ENCODE peak calls at places on chromosomes 1 and 21, in nine cellular contexts. One of them, this sample, is unnamed.

GRCh38 chr1:77757616-77758015 is 2.0 kb downstream of the USP33 start:
- DNase-seq in fibroblast of the aortic adventitia: peak; percentile 84
- DNase-seq in spleen: no peak
- DNase-seq in suprapubic skin: no peak
- DNase-seq in ovary: no peak
- DNase-seq in GM12865: no peak
- DNase-seq in body of pancreas: no peak
- DNase-seq in left ventricle myocardium inferior: no peak
- DNase-seq in tibial nerve: no peak
- DNase-seq in this sample: no peak

GRCh38 chr1:219961684-219962083 is 33.3 kb upstream of the SLC30A10 start:
- DNase-seq in fibroblast of the aortic adventitia: no peak
- DNase-seq in spleen: no peak
- DNase-seq in suprapubic skin: no peak
- DNase-seq in ovary: no peak
- DNase-seq in GM12865: no peak
- DNase-seq in body of pancreas: no peak
- DNase-seq in left ventricle myocardium inferior: no peak
- DNase-seq in tibial nerve: no peak
- DNase-seq in this sample: no peak

GRCh38 chr1:81681570-81681969 is 119.2 kb upstream of the ADGRL2 start:
- DNase-seq in fibroblast of the aortic adventitia: peak; percentile 75
- DNase-seq in spleen: no peak
- DNase-seq in suprapubic skin: no peak
- DNase-seq in ovary: no peak
- DNase-seq in GM12865: peak; percentile 65
- DNase-seq in body of pancreas: peak; percentile 44
- DNase-seq in left ventricle myocardium inferior: no peak
- DNase-seq in tibial nerve: no peak
- DNase-seq in this sample: no peak

GRCh38 chr1:7389201-7389785 is 381.8 kb upstream of the VAMP3 start:
- DNase-seq in fibroblast of the aortic adventitia: peak; percentile 51
- DNase-seq in spleen: peak; percentile 77
- DNase-seq in suprapubic skin: peak; percentile 60
- DNase-seq in ovary: no peak
- DNase-seq in GM12865: no peak
- DNase-seq in body of pancreas: no peak
- DNase-seq in left ventricle myocardium inferior: peak; percentile 14
- DNase-seq in tibial nerve: no peak
- DNase-seq in this sample: peak; percentile 39

GRCh38 chr1:7110306-7110705 is 325.1 kb downstream of the CAMTA1 start:
- DNase-seq in fibroblast of the aortic adventitia: no peak
- DNase-seq in spleen: no peak
- DNase-seq in suprapubic skin: no peak
- DNase-seq in ovary: no peak
- DNase-seq in GM12865: no peak
- DNase-seq in body of pancreas: no peak
- DNase-seq in left ventricle myocardium inferior: no peak
- DNase-seq in tibial nerve: no peak
- DNase-seq in this sample: no peak

GRCh38 chr1:215730600-215730999 is 163.5 kb downstream of the KCTD3 start:
- DNase-seq in fibroblast of the aortic adventitia: no peak
- DNase-seq in spleen: no peak
- DNase-seq in suprapubic skin: no peak
- DNase-seq in ovary: no peak
- DNase-seq in GM12865: no peak
- DNase-seq in body of pancreas: no peak
- DNase-seq in left ventricle myocardium inferior: no peak
- DNase-seq in tibial nerve: no peak
- DNase-seq in this sample: no peak

GRCh38 chr1:84412316-84412942 is 14.1 kb downstream of the DNASE2B start:
- DNase-seq in fibroblast of the aortic adventitia: peak; percentile 63
- DNase-seq in spleen: no peak
- DNase-seq in suprapubic skin: no peak
- DNase-seq in ovary: no peak
- DNase-seq in GM12865: no peak
- DNase-seq in body of pancreas: no peak
- DNase-seq in left ventricle myocardium inferior: no peak
- DNase-seq in tibial nerve: no peak
- DNase-seq in this sample: peak; percentile 11

GRCh38 chr21:28704746-28705145 is 287.9 kb downstream of the LTN1 start:
- DNase-seq in fibroblast of the aortic adventitia: peak; percentile 68
- DNase-seq in spleen: no peak
- DNase-seq in suprapubic skin: no peak
- DNase-seq in ovary: no peak
- DNase-seq in GM12865: no peak
- DNase-seq in body of pancreas: no peak
- DNase-seq in left ventricle myocardium inferior: peak; percentile 50
- DNase-seq in tibial nerve: peak; percentile 6
- DNase-seq in this sample: peak; percentile 78

GRCh38 chr1:211551628-211552465 is 27.1 kb downstream of the SLC30A1 start:
- DNase-seq in fibroblast of the aortic adventitia: peak; percentile 50
- DNase-seq in spleen: no peak
- DNase-seq in suprapubic skin: peak; percentile 43
- DNase-seq in ovary: no peak
- DNase-seq in GM12865: no peak
- DNase-seq in body of pancreas: no peak
- DNase-seq in left ventricle myocardium inferior: no peak
- DNase-seq in tibial nerve: no peak
- DNase-seq in this sample: peak; percentile 4

GRCh38 chr1:12464627-12465056 is 153.4 kb downstream of the DHRS3 start:
- DNase-seq in fibroblast of the aortic adventitia: peak; percentile 98
- DNase-seq in spleen: no peak
- DNase-seq in suprapubic skin: no peak
- DNase-seq in ovary: peak; percentile 55
- DNase-seq in GM12865: no peak
- DNase-seq in body of pancreas: peak; percentile 53
- DNase-seq in left ventricle myocardium inferior: no peak
- DNase-seq in tibial nerve: no peak
- DNase-seq in this sample: peak; percentile 50

GRCh38 chr1:160748182-160748876 is 9.3 kb downstream of the SLAMF7 start:
- DNase-seq in fibroblast of the aortic adventitia: no peak
- DNase-seq in spleen: no peak
- DNase-seq in suprapubic skin: no peak
- DNase-seq in ovary: no peak
- DNase-seq in GM12865: peak; percentile 29
- DNase-seq in body of pancreas: no peak
- DNase-seq in left ventricle myocardium inferior: no peak
- DNase-seq in tibial nerve: no peak
- DNase-seq in this sample: no peak

GRCh38 chr1:2834146-2834475 is 32.6 kb upstream of the TTC34 start:
- DNase-seq in fibroblast of the aortic adventitia: no peak
- DNase-seq in spleen: no peak
- DNase-seq in suprapubic skin: no peak
- DNase-seq in ovary: no peak
- DNase-seq in GM12865: no peak
- DNase-seq in body of pancreas: no peak
- DNase-seq in left ventricle myocardium inferior: no peak
- DNase-seq in tibial nerve: no peak
- DNase-seq in this sample: no peak
- H3K4me3 ChIP-seq in fibroblast of the aortic adventitia: no peak overlapping the region
- H3K4me3 ChIP-seq in spleen: no peak overlapping the region
- H3K4me3 ChIP-seq in suprapubic skin: no peak overlapping the region
- H3K4me3 ChIP-seq in ovary: no peak overlapping the region
- H3K4me3 ChIP-seq in GM12865: no peak overlapping the region
- H3K4me3 ChIP-seq in body of pancreas: no peak overlapping the region
- H3K4me3 ChIP-seq in left ventricle myocardium inferior: no peak overlapping the region
- H3K4me3 ChIP-seq in tibial nerve: no peak overlapping the region
- H3K4me3 ChIP-seq in this sample: no peak overlapping the region

DNA sequence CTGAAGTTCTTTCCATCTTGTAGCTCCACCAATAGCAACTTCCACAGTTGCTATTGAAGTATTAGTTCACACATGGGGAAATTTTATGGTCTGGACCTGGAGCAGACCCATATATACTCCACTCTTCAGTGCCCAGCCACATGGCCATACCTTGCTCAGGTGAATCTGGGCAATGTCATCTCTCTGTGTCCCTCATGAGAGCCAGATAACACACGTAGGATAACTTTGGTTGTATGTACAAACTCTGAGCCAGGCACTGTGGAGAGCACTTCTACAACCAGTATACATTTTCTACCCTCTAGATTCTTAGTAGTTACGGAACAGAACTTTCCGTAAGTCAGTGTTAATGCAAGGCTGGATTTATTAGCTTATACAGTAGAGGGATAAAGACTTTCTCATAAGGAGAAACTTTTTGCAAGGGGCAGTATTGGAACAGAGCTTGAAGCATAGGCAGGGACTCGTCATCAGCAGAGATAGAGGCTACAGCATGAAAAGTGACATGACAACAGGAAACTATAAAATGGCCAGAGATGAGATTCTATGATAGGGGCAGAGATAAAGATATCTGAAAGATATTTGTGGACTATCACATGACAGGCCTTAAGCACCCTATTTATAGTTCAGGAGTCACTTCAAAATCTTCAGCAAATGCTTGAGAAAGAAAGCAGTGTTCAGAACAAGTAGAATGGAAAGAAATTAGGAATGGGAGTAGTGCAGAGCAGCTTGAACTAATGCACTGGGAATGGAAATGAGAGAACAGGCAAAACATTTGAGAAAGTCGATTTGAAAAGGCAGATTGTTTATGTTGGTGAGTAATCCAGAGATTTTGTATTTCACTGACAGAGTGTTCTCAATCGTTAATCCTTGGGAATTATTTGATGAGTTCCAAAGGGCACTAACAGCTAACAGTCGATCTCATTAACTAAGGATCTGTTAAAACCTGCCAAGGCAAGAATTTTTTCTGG is 481.8 kb downstream of the USP25 start:
- DNase-seq in fibroblast of the aortic adventitia: peak; percentile 35
- DNase-seq in spleen: no peak
- DNase-seq in suprapubic skin: no peak
- DNase-seq in ovary: no peak
- DNase-seq in GM12865: no peak
- DNase-seq in body of pancreas: no peak
- DNase-seq in left ventricle myocardium inferior: no peak
- DNase-seq in tibial nerve: no peak
- DNase-seq in this sample: no peak
- H3K4me3 ChIP-seq in fibroblast of the aortic adventitia: no peak overlapping the region
- H3K4me3 ChIP-seq in spleen: no peak overlapping the region
- H3K4me3 ChIP-seq in suprapubic skin: no peak overlapping the region
- H3K4me3 ChIP-seq in ovary: no peak overlapping the region
- H3K4me3 ChIP-seq in GM12865: no peak overlapping the region
- H3K4me3 ChIP-seq in body of pancreas: no peak overlapping the region
- H3K4me3 ChIP-seq in left ventricle myocardium inferior: peak overlapping the region; percentile 21
- H3K4me3 ChIP-seq in tibial nerve: no peak overlapping the region
- H3K4me3 ChIP-seq in this sample: no peak overlapping the region

DNA sequence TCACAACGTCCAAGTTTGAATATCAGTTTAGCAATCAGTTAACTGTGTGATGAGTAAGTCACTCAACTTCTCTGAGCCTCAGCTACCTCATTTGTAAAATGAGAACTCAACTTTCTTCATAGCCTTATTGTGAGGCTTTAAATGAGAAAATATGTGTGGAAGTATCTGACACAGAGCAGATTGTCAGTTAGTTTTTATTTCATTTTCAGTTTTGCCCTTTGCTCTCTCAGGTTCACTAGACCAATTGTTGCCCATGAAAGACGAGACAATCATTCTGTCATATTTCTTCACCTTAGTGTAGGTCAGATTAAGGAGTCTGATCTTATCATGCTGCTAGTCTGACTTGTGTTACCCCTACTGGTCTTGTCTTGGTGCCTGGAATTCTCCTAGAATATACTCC is 232.8 kb upstream of the PTBP2 start:
- DNase-seq in fibroblast of the aortic adventitia: no peak
- DNase-seq in spleen: no peak
- DNase-seq in suprapubic skin: no peak
- DNase-seq in ovary: no peak
- DNase-seq in GM12865: peak; percentile 21
- DNase-seq in body of pancreas: no peak
- DNase-seq in left ventricle myocardium inferior: no peak
- DNase-seq in tibial nerve: no peak
- DNase-seq in this sample: no peak
- H3K4me3 ChIP-seq in fibroblast of the aortic adventitia: no peak overlapping the region
- H3K4me3 ChIP-seq in spleen: no peak overlapping the region
- H3K4me3 ChIP-seq in suprapubic skin: no peak overlapping the region
- H3K4me3 ChIP-seq in ovary: no peak overlapping the region
- H3K4me3 ChIP-seq in GM12865: peak overlapping the region; percentile 18
- H3K4me3 ChIP-seq in body of pancreas: no peak overlapping the region
- H3K4me3 ChIP-seq in left ventricle myocardium inferior: no peak overlapping the region
- H3K4me3 ChIP-seq in tibial nerve: no peak overlapping the region
- H3K4me3 ChIP-seq in this sample: no peak overlapping the region

DNA sequence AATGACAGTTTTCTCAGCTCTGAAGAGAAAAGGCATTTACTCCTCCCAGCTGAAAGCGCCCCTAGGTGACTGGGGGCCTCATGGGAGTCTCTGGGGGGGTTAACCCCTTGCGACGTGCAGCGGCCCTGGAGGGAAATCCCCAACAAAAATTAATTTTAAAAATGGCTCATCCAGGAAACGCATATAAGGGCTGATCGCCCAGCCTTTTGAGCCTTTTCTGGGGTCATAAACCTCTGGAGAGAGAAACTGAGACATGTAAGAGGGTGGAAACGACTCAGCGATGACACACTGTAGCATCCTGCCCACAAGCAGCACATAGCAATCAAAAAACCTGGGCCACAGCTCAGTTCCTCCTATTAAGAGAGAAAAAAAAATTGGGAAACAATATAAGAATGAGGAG is 20.4 kb upstream of the HPDL start:
- DNase-seq in fibroblast of the aortic adventitia: no peak
- DNase-seq in spleen: no peak
- DNase-seq in suprapubic skin: no peak
- DNase-seq in ovary: no peak
- DNase-seq in GM12865: peak; percentile 87
- DNase-seq in body of pancreas: no peak
- DNase-seq in left ventricle myocardium inferior: no peak
- DNase-seq in tibial nerve: no peak
- DNase-seq in this sample: no peak
- H3K4me3 ChIP-seq in fibroblast of the aortic adventitia: no peak overlapping the region
- H3K4me3 ChIP-seq in spleen: no peak overlapping the region
- H3K4me3 ChIP-seq in suprapubic skin: no peak overlapping the region
- H3K4me3 ChIP-seq in ovary: no peak overlapping the region
- H3K4me3 ChIP-seq in GM12865: peak overlapping the region; percentile 31
- H3K4me3 ChIP-seq in body of pancreas: no peak overlapping the region
- H3K4me3 ChIP-seq in left ventricle myocardium inferior: no peak overlapping the region
- H3K4me3 ChIP-seq in tibial nerve: no peak overlapping the region
- H3K4me3 ChIP-seq in this sample: no peak overlapping the region